ENCODE peak calls at places on chromosomes 1 and 21, in five cellular contexts. R is heart left ventricle, C is left ventricle myocardium inferior, W is adrenal gland, A is OCI-LY7. K is an unnamed sample. For H3K4me1, the result is how much of the 10 kb centered on the place peaks cover.

GRCh38 chr1:116286541-116286971 is 86.5 kb upstream of the ATP1A1 start:
- DNase-seq in A (no peak), W (no peak), R (no peak), C (no peak), K (no peak)

GRCh38 chr1:201702936-201703335 is 126.0 kb upstream of the IPO9 start:
- DNase-seq in R (no peak), C (no peak), A (no peak), W (no peak), K (peak)

GRCh38 chr1:153929981-153930948 is 7.5 kb upstream of the GATAD2B start:
- DNase-seq in C (no peak), W (no peak), A (no peak), R (no peak), K (no peak)

GRCh38 chr1:9657521-9658032 is 6.0 kb downstream of the PIK3CD start:
- DNase-seq in W (no peak), R (no peak), C (no peak), A (no peak), K (no peak)

GRCh38 chr1:93328809-93329477 is 16.8 kb upstream of the DR1 start:
- DNase-seq in C (no peak), R (no peak), W (no peak), A (peak), K (no peak)

GRCh38 chr1:90831910-90832309 is 114.8 kb upstream of the BARHL2 start:
- DNase-seq in A (no peak), W (no peak), C (no peak), R (no peak), K (no peak)

GRCh38 chr21:38352536-38353219 is 95.9 kb downstream of the KCNJ15 start:
- DNase-seq in C (peak), W (peak), A (no peak), R (peak), K (peak)

GRCh38 chr1:42946120-42947009 is 12.3 kb downstream of the SLC2A1 start:
- DNase-seq in A (no peak), R (no peak), C (no peak), W (no peak), K (no peak)

GRCh38 chr1:176479920-176480319 is 16.9 kb downstream of the PAPPA2 start:
- DNase-seq in A (no peak), W (no peak), R (no peak), C (no peak), K (peak)

GRCh38 chr1:178189814-178190213 is 95.9 kb downstream of the RASAL2 start:
- DNase-seq in A (peak), R (peak), C (no peak), W (peak), K (peak)

GRCh38 chr1:245488346-245489110 is 333.7 kb downstream of the KIF26B start:
- DNase-seq in W (no peak), A (no peak), C (no peak), R (no peak), K (no peak)

GRCh38 chr1:103514920-103515503 is 10.5 kb upstream of the RNPC3 start:
- DNase-seq in C (no peak), W (no peak), R (no peak), A (peak), K (peak)

GRCh38 chr1:29786791-29787732 is 550.7 kb downstream of the PTPRU start:
- DNase-seq in A (no peak), W (no peak), C (no peak), R (no peak), K (no peak)

GRCh38 chr1:48596036-48596435 is 124.0 kb upstream of the SPATA6 start:
- DNase-seq in C (no peak), A (no peak), R (no peak), W (no peak), K (no peak)

GRCh38 chr1:165173409-165173808 is 183.1 kb downstream of the LMX1A start:
- DNase-seq in C (no peak), R (no peak), W (no peak), A (no peak), K (no peak)

GRCh38 chr21:45636921-45637646 is 6.4 kb upstream of the PCBP3 start:
- DNase-seq in A (no peak), R (no peak), W (no peak), C (no peak), K (no peak)

GRCh38 chr1:173560300-173560699 is 42.6 kb downstream of the SLC9C2 start:
- DNase-seq in W (no peak), R (no peak), C (no peak), A (no peak), K (no peak)

GRCh38 chr1:93851327-93851712 is 27.7 kb downstream of the DNTTIP2 start:
- DNase-seq in R (no peak), W (no peak), A (no peak), C (no peak), K (no peak)

GRCh38 chr1:240737268-240737667 is 125.3 kb upstream of the GREM2 start:
- DNase-seq in W (no peak), C (no peak), R (no peak), A (no peak), K (no peak)

GRCh38 chr1:26161408-26162219 is 2.7 kb downstream of the FAM110D start:
- DNase-seq in R (peak), C (peak), A (no peak), W (peak), K (peak)

GRCh38 chr1:119112791-119113190 is 27.7 kb downstream of the WARS2 start:
- DNase-seq in A (no peak), R (no peak), W (no peak), C (no peak), K (no peak)

GRCh38 chr1:224427346-224427745 is 7.3 kb downstream of the WDR26 start:
- DNase-seq in W (no peak), R (no peak), C (no peak), A (no peak), K (no peak)

GRCh38 chr1:170586942-170587593 is 55.1 kb downstream of the GORAB start:
- DNase-seq in W (peak), C (no peak), A (no peak), R (no peak), K (no peak)

GRCh38 chr1:111585461-111586100 is 34.0 kb upstream of the RAP1A start:
- DNase-seq in A (no peak), W (no peak), C (no peak), R (no peak), K (no peak)

GRCh38 chr1:41371630-41372599 is 10.7 kb downstream of the FOXO6 start:
- DNase-seq in A (no peak), W (no peak), C (no peak), R (peak), K (peak)

GRCh38 chr1:3105167-3105863 is 36.3 kb downstream of the PRDM16 start:
- DNase-seq in W (no peak), R (no peak), C (no peak), A (no peak), K (peak)

GRCh38 chr1:36366091-36366661 is 19.5 kb downstream of the STK40 start:
- DNase-seq in C (peak), A (peak), R (peak), W (no peak), K (no peak)

GRCh38 chr21:34202553-34203332 is 129.4 kb downstream of the MRPS6 start:
- DNase-seq in W (peak), R (no peak), A (no peak), C (peak), K (peak)

GRCh38 chr1:93079685-93080141 is 630 bp downstream of the MTF2 start:
- DNase-seq in R (peak), C (no peak), W (peak), A (peak), K (no peak)

GRCh38 chr1:54845772-54846171 is 41.2 kb downstream of the DHCR24 start:
- DNase-seq in A (no peak), W (no peak), R (no peak), C (no peak), K (no peak)

GRCh38 chr1:215636258-215636965 is 69.3 kb downstream of the KCTD3 start:
- DNase-seq in W (peak), C (no peak), R (no peak), A (no peak), K (no peak)

GRCh38 chr1:77824083-77824482 is 44.6 kb downstream of the MIGA1 start:
- DNase-seq in A (no peak), C (no peak), R (no peak), W (no peak), K (peak)

GRCh38 chr1:3417954-3418353 is 36.5 kb upstream of the ARHGEF16 start:
- DNase-seq in A (no peak), R (no peak), W (no peak), C (no peak), K (no peak)

GRCh38 chr1:153533689-153534201 is 2.0 kb downstream of the S100A6 start:
- DNase-seq in C (peak), R (peak), W (no peak), A (no peak), K (no peak)

GRCh38 chr1:185556551-185556950 is 177.6 kb upstream of the HMCN1 start:
- DNase-seq in C (no peak), R (no peak), W (no peak), A (no peak), K (no peak)

GRCh38 chr1:165857046-165857801 is 29.8 kb downstream of the UCK2 start:
- DNase-seq in R (no peak), C (no peak), A (no peak), W (no peak), K (no peak)

GRCh38 chr1:228104526-228105251 is 1.6 kb upstream of the C1orf35 start:
- DNase-seq in C (no peak), A (no peak), R (no peak), W (peak), K (no peak)

GRCh38 chr21:15034126-15034848 is 30.5 kb downstream of the NRIP1 start:
- DNase-seq in A (no peak), R (no peak), W (no peak), C (no peak), K (no peak)

GRCh38 chr1:2972011-2972878 is 49.0 kb upstream of the ACTRT2 start:
- DNase-seq in C (no peak), R (no peak), A (no peak), W (peak), K (no peak)

DNA sequence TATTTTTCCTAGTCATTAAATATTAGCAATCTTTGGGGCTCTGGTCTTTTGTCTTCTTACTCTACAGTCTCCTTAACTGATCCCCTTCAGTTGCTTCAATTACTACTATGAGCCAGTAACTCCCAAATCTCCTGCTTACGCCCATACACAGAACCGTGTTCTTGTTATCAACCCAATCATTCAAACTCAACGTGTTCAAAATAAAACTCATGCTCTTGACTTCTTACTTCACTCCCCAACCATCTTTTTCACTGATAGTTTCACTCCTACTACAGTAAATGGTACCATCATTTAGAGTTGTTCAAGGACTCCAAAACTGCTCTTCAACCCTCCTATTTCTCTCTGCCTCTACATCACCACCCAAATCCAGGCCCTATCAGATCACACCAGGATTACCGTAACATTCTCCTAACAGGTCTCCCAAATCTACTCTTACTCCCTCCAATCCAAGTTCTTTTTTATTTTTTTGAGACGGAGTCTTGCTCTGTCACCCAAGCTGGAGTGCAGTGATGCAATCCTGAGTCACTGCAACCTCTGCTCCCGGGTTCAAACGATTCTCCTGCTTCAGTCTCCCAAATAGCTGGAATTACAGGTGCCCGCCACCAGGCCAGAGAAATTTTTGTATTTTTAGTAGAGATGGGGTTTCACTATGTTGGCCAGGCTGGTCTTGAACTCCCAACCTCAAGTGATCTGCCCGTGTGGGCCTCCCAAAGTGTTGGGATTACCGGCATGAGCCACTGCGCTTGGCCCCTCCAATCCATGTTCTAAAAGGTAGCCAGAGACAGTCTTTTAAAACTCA is 3.0 kb downstream of the YARS1 start:
- DNase-seq in R (no peak), A (no peak), W (peak), C (no peak), K (no peak)
- H3K4me3 ChIP-seq in R (no peak), A (peak), W (no peak), C (no peak), K (no peak)

DNA sequence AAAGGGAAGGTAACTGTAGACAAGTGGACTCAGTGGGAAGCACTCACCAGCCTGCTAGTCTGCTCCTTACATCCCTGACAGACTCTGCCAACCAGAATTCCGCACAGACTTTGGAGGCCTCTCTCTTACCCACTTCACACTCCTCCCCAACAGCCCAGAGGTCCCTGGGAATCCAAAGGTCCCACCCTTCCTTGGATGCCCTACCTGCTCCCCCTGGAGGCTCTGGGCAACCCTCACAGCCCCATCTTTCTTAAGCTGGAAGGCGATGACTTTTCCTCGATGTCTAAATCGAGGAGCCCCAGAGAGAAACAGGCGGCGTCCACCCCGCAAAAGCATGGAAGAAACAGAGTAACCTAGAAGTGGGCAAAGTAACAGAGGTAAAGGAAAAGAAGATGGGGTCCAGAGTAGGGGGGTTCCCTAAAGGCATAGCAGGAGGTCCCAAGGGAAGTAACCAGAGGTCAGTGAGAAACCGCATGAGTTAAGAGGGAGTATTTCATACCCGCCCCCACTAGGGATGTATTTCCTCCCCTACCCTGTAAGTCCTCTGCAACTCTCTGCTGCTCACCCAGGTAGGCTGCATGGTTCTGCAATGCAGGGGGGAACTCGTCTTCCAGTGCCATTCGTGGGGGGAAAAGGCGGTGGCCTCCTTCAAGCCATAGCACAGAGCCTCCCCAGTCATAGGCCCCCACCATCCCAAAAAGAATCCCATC is 8.4 kb downstream of the ITGA10 start:
- DNase-seq in A (no peak), W (no peak), R (no peak), C (no peak), K (peak)
- TF ChIP-seq CTCF in A (no peak), W (no peak), R (no peak), C (no peak), K (peak)

GRCh38 chr1:25001125-25001915 is 71.2 kb upstream of the RUNX3 start:
- DNase-seq in W (no peak), R (no peak), A (no peak), C (no peak), K (no peak)

GRCh38 chr1:25004355-25004754 is 74.3 kb upstream of the RUNX3 start:
- DNase-seq in R (no peak), W (no peak), A (no peak), C (no peak), K (no peak)

GRCh38 chr1:24999906-25000305 is 69.8 kb upstream of the RUNX3 start:
- DNase-seq in C (no peak), R (no peak), A (no peak), W (no peak), K (no peak)

GRCh38 chr1:25003457-25004190 is 73.5 kb upstream of the RUNX3 start:
- DNase-seq in W (no peak), A (no peak), C (no peak), R (no peak), K (no peak)

GRCh38 chr1:25003000-25003399 is 72.9 kb upstream of the RUNX3 start:
- DNase-seq in W (no peak), C (no peak), R (no peak), A (no peak), K (no peak)
- H3K4me1 ChIP-seq in W (under half), C (under half), R (under half), A (under half), K (under half)

DNA sequence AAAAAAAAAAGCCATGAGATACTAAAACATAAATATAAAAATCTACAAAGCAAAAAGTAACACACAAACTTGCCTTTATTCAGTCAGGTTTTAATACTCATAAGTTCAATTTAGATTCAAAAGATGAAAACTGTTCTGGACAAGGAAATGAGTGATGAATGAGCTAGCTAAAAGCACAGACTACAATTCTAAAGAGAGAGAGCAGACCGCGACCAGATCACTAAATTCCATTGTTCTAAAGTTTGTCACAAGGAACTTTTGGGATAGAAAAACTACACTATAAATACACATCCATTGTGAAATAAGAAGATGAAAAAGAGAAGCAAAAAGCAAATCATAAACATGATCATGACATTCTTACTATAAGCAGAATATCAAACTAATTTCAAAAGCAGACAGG is 1.7 kb downstream of the ODF2L start:
- DNase-seq in R (no peak), A (no peak), W (no peak), C (no peak), K (no peak)
- H3K4me3 ChIP-seq in R (no peak), A (no peak), W (no peak), C (peak), K (no peak)

DNA sequence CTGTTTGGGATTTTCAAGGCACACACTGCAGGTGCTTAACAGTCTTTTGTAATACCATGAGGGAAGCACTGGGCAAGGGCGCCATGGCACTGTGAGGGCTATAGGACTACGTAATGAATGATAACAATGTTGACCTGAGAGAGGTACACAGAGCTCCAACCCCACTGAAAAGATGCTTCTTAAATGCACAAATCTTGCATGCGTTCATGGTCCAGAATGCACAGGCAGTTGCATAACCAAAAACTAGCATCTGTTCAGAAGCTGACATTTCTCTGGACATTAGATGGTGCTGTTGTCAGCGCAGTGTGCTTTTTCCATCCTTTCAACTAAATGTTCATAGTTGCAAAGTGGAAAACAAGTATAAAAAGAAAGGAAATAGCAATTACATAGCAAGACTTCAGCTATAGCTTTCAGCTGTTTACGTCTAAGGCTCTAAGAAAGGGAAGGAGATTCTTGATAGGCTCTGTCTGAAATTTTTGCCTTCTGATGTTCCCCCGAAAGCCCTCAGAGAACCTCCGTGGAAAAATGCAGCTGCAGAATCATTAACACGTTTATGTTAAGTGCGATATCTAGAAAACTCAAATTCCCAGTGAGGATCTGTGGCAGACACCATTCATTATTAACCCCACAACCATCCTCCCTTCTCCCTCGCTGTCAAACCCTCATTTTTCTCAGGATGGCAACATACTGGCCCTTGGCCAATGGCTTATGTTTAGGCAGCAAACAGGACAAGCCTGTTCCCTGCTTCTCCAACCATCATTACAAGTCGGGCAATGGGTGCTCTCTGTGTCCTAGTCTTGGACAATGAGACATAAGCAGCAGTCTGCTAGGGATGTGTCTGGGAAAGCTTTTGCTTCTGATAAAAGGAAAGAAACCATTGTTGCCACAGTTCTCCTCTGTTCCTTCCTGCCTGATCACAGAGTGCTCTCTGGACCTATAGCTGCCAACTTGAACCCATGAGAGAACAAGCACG is 8.2 kb upstream of the TARBP1 start:
- DNase-seq in C (no peak), A (peak), W (peak), R (peak), K (peak)
- TF ChIP-seq CTCF in C (peak), A (peak), W (peak), R (peak), K (peak)

GRCh38 chr1:207031016-207031415 is 1.5 kb downstream of the C1orf116 start:
- DNase-seq in A (no peak), R (no peak), W (no peak), C (no peak), K (no peak)
- H3K4me1 ChIP-seq in A (under half), R (under half), W (under half), C (under half), K (half or more)

GRCh38 chr1:23539698-23540266 is 8.7 kb upstream of the E2F2 start:
- DNase-seq in R (peak), W (peak), A (peak), C (peak), K (peak)
- H3K4me3 ChIP-seq in R (no peak), W (no peak), A (peak), C (peak), K (no peak)

DNA sequence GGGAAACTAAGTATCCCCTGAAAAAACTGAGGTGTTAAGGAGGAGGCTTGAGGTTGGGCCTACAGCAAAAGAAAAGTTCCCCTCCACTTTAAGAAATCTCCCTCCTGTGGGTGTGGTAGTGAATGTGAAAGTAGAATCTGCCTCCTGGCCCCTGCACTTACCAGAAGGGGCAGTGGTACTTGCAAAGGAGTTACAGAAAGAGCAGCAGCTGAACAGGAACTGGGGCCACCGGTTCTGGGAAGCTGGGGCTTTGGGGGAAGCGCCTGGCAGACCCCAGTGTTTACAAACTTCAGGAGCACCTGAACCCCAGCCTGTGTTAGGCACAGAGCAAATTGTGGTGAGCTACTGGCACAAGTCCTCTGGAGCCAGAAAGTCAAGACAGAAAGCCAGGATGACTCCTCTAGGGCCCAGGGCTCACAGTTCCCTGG is 250.2 kb upstream of the FGGY start:
- DNase-seq in C (no peak), W (no peak), R (no peak), A (peak), K (no peak)
- TF ChIP-seq CTCF in C (peak), W (no peak), R (no peak), A (no peak), K (no peak)